ENCODE peak calls at places on chromosome 1, in five cellular contexts. K is upper lobe of right lung, F is pancreas, G is kidney epithelial cell, H is brain microvascular endothelial cell. N is an unnamed sample.

GRCh38 chr1:156508205-156508954 is 7.8 kb upstream of the MEF2D start:
- DNase-seq in K (peak), F (no peak), G (no peak), H (no peak), N (no peak)

GRCh38 chr1:42313970-42314369 is 21.1 kb downstream of the FOXJ3 start:
- DNase-seq in K (no peak), F (no peak), G (no peak), H (no peak), N (no peak)

GRCh38 chr1:239858058-239858457 is 233.6 kb upstream of the FMN2 start:
- DNase-seq in K (no peak), F (no peak), G (peak), H (no peak), N (no peak)

GRCh38 chr1:180614746-180615145 is 17.1 kb upstream of the XPR1 start:
- DNase-seq in K (no peak), F (peak), G (no peak), H (no peak), N (no peak)

GRCh38 chr1:53057134-53057533 is 4.9 kb upstream of the PODN start:
- DNase-seq in K (no peak), F (no peak), G (no peak), H (no peak), N (no peak)

GRCh38 chr1:20348326-20348910 is 57.7 kb downstream of the VWA5B1 start:
- DNase-seq in K (no peak), F (no peak), G (no peak), H (no peak), N (no peak)

GRCh38 chr1:43345119-43345518 is 7.5 kb downstream of the MPL start:
- DNase-seq in K (no peak), F (no peak), G (no peak), H (no peak), N (peak)

GRCh38 chr1:170731566-170732261 is 67.8 kb downstream of the PRRX1 start:
- DNase-seq in K (no peak), F (no peak), G (no peak), H (no peak), N (no peak)

GRCh38 chr1:184695023-184695422 is 59.6 kb downstream of the EDEM3 start:
- DNase-seq in K (no peak), F (no peak), G (no peak), H (peak), N (no peak)

GRCh38 chr1:51231121-51231520 is 5.0 kb upstream of the RNF11 start:
- DNase-seq in K (no peak), F (no peak), G (no peak), H (no peak), N (no peak)

GRCh38 chr1:30680429-30680828 is 43.0 kb downstream of the MATN1 start:
- DNase-seq in K (peak), F (no peak), G (no peak), H (no peak), N (no peak)

N was measured in T-helper 2 cell treated with Interferon-gamma antibody and Interleukin-4, amounts not matched to agents 5 μg/mL and 100 μg/mL, for 36 hours.